ENCODE peak calls at places on chromosomes 7 and 10, in four cellular contexts. One of them, this sample, is unnamed.

GRCh38 chr7:48876087-48876486 is 48.3 kb upstream of the CDC14C start:
- DNase-seq in heart left ventricle: no peak
- DNase-seq in stomach: no peak
- DNase-seq in right lobe of liver: no peak
- DNase-seq in this sample: no peak

GRCh38 chr10:33341638-33342037 is 7.2 kb upstream of the NRP1 start:
- DNase-seq in right lobe of liver: no peak
- DNase-seq in heart left ventricle: no peak
- DNase-seq in stomach: no peak
- DNase-seq in this sample: no peak

GRCh38 chr10:113042961-113043360 is 92.9 kb downstream of the TCF7L2 start:
- DNase-seq in stomach: no peak
- DNase-seq in heart left ventricle: no peak
- DNase-seq in right lobe of liver: no peak
- DNase-seq in this sample: no peak

GRCh38 chr7:114539575-114539974 is 125.0 kb downstream of the FOXP2 start:
- DNase-seq in heart left ventricle: no peak
- DNase-seq in stomach: no peak
- DNase-seq in right lobe of liver: peak; percentile 21
- DNase-seq in this sample: no peak

GRCh38 chr7:11188529-11189310 is 215.0 kb downstream of the PHF14 start:
- DNase-seq in right lobe of liver: no peak
- DNase-seq in heart left ventricle: no peak
- DNase-seq in stomach: no peak
- DNase-seq in this sample: no peak

GRCh38 chr7:66910789-66911188 is 10.2 kb upstream of the TMEM248 start:
- DNase-seq in stomach: no peak
- DNase-seq in heart left ventricle: no peak
- DNase-seq in right lobe of liver: no peak
- DNase-seq in this sample: no peak

GRCh38 chr7:135282621-135283295 is 49.1 kb downstream of the STRA8 start:
- DNase-seq in heart left ventricle: no peak
- DNase-seq in right lobe of liver: no peak
- DNase-seq in stomach: no peak
- DNase-seq in this sample: peak; percentile 21

GRCh38 chr7:143426479-143427142 is 16.6 kb upstream of the TAS2R60 start:
- DNase-seq in right lobe of liver: no peak
- DNase-seq in stomach: no peak
- DNase-seq in heart left ventricle: no peak
- DNase-seq in this sample: no peak

GRCh38 chr7:2884161-2884560 is 40.1 kb upstream of the GNA12 start:
- DNase-seq in heart left ventricle: no peak
- DNase-seq in stomach: no peak
- DNase-seq in right lobe of liver: no peak
- DNase-seq in this sample: no peak

GRCh38 chr7:80781561-80781979 is 137.3 kb downstream of the SEMA3C start:
- DNase-seq in right lobe of liver: no peak
- DNase-seq in heart left ventricle: peak; percentile 46
- DNase-seq in stomach: peak; percentile 46
- DNase-seq in this sample: peak; percentile 13

GRCh38 chr10:17872191-17873091 is 63.3 kb downstream of the MRC1 start:
- DNase-seq in heart left ventricle: no peak
- DNase-seq in right lobe of liver: no peak
- DNase-seq in stomach: no peak
- DNase-seq in this sample: no peak

GRCh38 chr10:30018512-30018911 is 40.9 kb downstream of the JCAD start:
- DNase-seq in heart left ventricle: no peak
- DNase-seq in right lobe of liver: no peak
- DNase-seq in stomach: no peak
- DNase-seq in this sample: no peak

GRCh38 chr7:70052691-70053090 is 454.4 kb downstream of the AUTS2 start:
- DNase-seq in stomach: no peak
- DNase-seq in right lobe of liver: no peak
- DNase-seq in heart left ventricle: no peak
- DNase-seq in this sample: no peak

GRCh38 chr7:127619681-127620405 is 1.9 kb upstream of the PAX4 start:
- DNase-seq in stomach: no peak
- DNase-seq in right lobe of liver: no peak
- DNase-seq in heart left ventricle: no peak
- DNase-seq in this sample: no peak

GRCh38 chr7:74012842-74013249 is 15.1 kb upstream of the ELN start:
- DNase-seq in heart left ventricle: no peak
- DNase-seq in right lobe of liver: no peak
- DNase-seq in stomach: no peak
- DNase-seq in this sample: peak; percentile 92

GRCh38 chr7:50832744-50833143 is 50.0 kb upstream of the GRB10 start:
- DNase-seq in right lobe of liver: no peak
- DNase-seq in stomach: no peak
- DNase-seq in heart left ventricle: no peak
- DNase-seq in this sample: peak; percentile 40

GRCh38 chr7:82167568-82168314 is 275.8 kb downstream of the CACNA2D1 start:
- DNase-seq in stomach: no peak
- DNase-seq in heart left ventricle: no peak
- DNase-seq in right lobe of liver: no peak
- DNase-seq in this sample: no peak

GRCh38 chr7:102449136-102449535 is 15.5 kb downstream of the ALKBH4 start:
- DNase-seq in heart left ventricle: no peak
- DNase-seq in right lobe of liver: no peak
- DNase-seq in stomach: no peak
- DNase-seq in this sample: no peak

GRCh38 chr7:102445674-102446071 is 12.3 kb downstream of the ORAI2 start:
- DNase-seq in right lobe of liver: no peak
- DNase-seq in heart left ventricle: no peak
- DNase-seq in stomach: no peak
- DNase-seq in this sample: no peak

GRCh38 chr7:102446387-102447156 is 13.2 kb downstream of the ORAI2 start:
- DNase-seq in stomach: no peak
- DNase-seq in right lobe of liver: no peak
- DNase-seq in heart left ventricle: no peak
- DNase-seq in this sample: no peak

GRCh38 chr7:102444961-102445673 is 11.7 kb downstream of the ORAI2 start:
- DNase-seq in stomach: no peak
- DNase-seq in right lobe of liver: no peak
- DNase-seq in heart left ventricle: no peak
- DNase-seq in this sample: no peak

GRCh38 chr7:102447311-102447710 is 13.9 kb downstream of the ORAI2 start:
- DNase-seq in right lobe of liver: no peak
- DNase-seq in heart left ventricle: no peak
- DNase-seq in stomach: no peak
- DNase-seq in this sample: no peak
- TF ChIP-seq POLR2A in right lobe of liver: no peak
- TF ChIP-seq POLR2A in heart left ventricle: no peak
- TF ChIP-seq POLR2A in stomach: no peak
- TF ChIP-seq POLR2A in this sample: no peak

GRCh38 chr7:103344453-103345149 is at the start of gene DNAJC2:
- DNase-seq in heart left ventricle: peak; percentile 86
- DNase-seq in right lobe of liver: peak; percentile 87
- DNase-seq in stomach: peak; percentile 85
- DNase-seq in this sample: peak; percentile 77
- TF ChIP-seq POLR2A in heart left ventricle: peak; percentile 31
- TF ChIP-seq POLR2A in right lobe of liver: peak; percentile 76
- TF ChIP-seq POLR2A in stomach: peak; percentile 55
- TF ChIP-seq POLR2A in this sample: peak; percentile 78

GRCh38 chr10:99329891-99330674 is 927 bp downstream of the CNNM1 start:
- DNase-seq in stomach: peak; percentile 48
- DNase-seq in right lobe of liver: peak; percentile 34
- DNase-seq in heart left ventricle: no peak
- DNase-seq in this sample: no peak

GRCh38 chr10:99331207-99331803 is 2.1 kb downstream of the CNNM1 start:
- DNase-seq in stomach: no peak
- DNase-seq in right lobe of liver: no peak
- DNase-seq in heart left ventricle: no peak
- DNase-seq in this sample: no peak

GRCh38 chr10:99330675-99330924 is 1.4 kb downstream of the CNNM1 start:
- DNase-seq in stomach: no peak
- DNase-seq in heart left ventricle: no peak
- DNase-seq in right lobe of liver: no peak
- DNase-seq in this sample: no peak

GRCh38 chr10:99328579-99329237 is 448 bp upstream of the CNNM1 start:
- DNase-seq in heart left ventricle: no peak
- DNase-seq in stomach: no peak
- DNase-seq in right lobe of liver: no peak
- DNase-seq in this sample: no peak

GRCh38 chr10:99329238-99329890 is at the start of gene CNNM1:
- DNase-seq in right lobe of liver: peak; percentile 34
- DNase-seq in stomach: no peak
- DNase-seq in heart left ventricle: no peak
- DNase-seq in this sample: no peak
- TF ChIP-seq POLR2A in right lobe of liver: no peak
- TF ChIP-seq POLR2A in stomach: no peak
- TF ChIP-seq POLR2A in heart left ventricle: no peak
- TF ChIP-seq POLR2A in this sample: no peak

GRCh38 chr7:873367-874002 is 2.9 kb upstream of the GET4 start:
- DNase-seq in stomach: peak; percentile 92
- DNase-seq in right lobe of liver: peak; percentile 86
- DNase-seq in heart left ventricle: peak; percentile 85
- DNase-seq in this sample: peak; percentile 98
- TF ChIP-seq POLR2A in stomach: no peak
- TF ChIP-seq POLR2A in right lobe of liver: peak; percentile 51
- TF ChIP-seq POLR2A in heart left ventricle: no peak
- TF ChIP-seq POLR2A in this sample: no peak

This sample was measured in H54.